ENCODE peak calls at places on chromosomes 4 and X, in nine cellular contexts. One of them, this sample, is unnamed.

GRCh38 chrX:79452879-79453278 is 85.7 kb upstream of the ITM2A start:
- DNase-seq in GM23338: no peak
- DNase-seq in ascending aorta: no peak
- DNase-seq in tibial artery: no peak
- DNase-seq in fibroblast of villous mesenchyme: no peak
- DNase-seq in astrocyte of the cerebellum: no peak
- DNase-seq in HCT116: no peak
- DNase-seq in neural progenitor cell: no peak
- DNase-seq in IMR-90: no peak
- DNase-seq in this sample: no peak

GRCh38 chrX:119067023-119067739 is 5.6 kb upstream of the CT47C1 start:
- DNase-seq in GM23338: peak
- DNase-seq in ascending aorta: no peak
- DNase-seq in tibial artery: peak
- DNase-seq in fibroblast of villous mesenchyme: peak
- DNase-seq in astrocyte of the cerebellum: peak
- DNase-seq in HCT116: peak
- DNase-seq in neural progenitor cell: peak
- DNase-seq in IMR-90: peak
- DNase-seq in this sample: peak

GRCh38 chr4:5125326-5125725 is 74.0 kb downstream of the STK32B start:
- DNase-seq in GM23338: no peak
- DNase-seq in ascending aorta: no peak
- DNase-seq in tibial artery: no peak
- DNase-seq in fibroblast of villous mesenchyme: no peak
- DNase-seq in astrocyte of the cerebellum: no peak
- DNase-seq in HCT116: no peak
- DNase-seq in neural progenitor cell: no peak
- DNase-seq in IMR-90: no peak
- DNase-seq in this sample: no peak

GRCh38 chrX:150163181-150163930 is 199.8 kb upstream of the MAMLD1 start:
- DNase-seq in GM23338: no peak
- DNase-seq in ascending aorta: no peak
- DNase-seq in tibial artery: no peak
- DNase-seq in fibroblast of villous mesenchyme: no peak
- DNase-seq in astrocyte of the cerebellum: no peak
- DNase-seq in HCT116: no peak
- DNase-seq in neural progenitor cell: no peak
- DNase-seq in IMR-90: no peak
- DNase-seq in this sample: no peak

GRCh38 chrX:118022803-118023202 is 93.8 kb downstream of the KLHL13 start:
- DNase-seq in GM23338: no peak
- DNase-seq in ascending aorta: no peak
- DNase-seq in tibial artery: no peak
- DNase-seq in fibroblast of villous mesenchyme: no peak
- DNase-seq in astrocyte of the cerebellum: no peak
- DNase-seq in HCT116: no peak
- DNase-seq in neural progenitor cell: no peak
- DNase-seq in IMR-90: no peak
- DNase-seq in this sample: no peak

GRCh38 chr4:112897548-112897947 is 151.9 kb upstream of the ANK2 start:
- DNase-seq in GM23338: peak
- DNase-seq in ascending aorta: no peak
- DNase-seq in tibial artery: no peak
- DNase-seq in fibroblast of villous mesenchyme: no peak
- DNase-seq in astrocyte of the cerebellum: no peak
- DNase-seq in HCT116: no peak
- DNase-seq in neural progenitor cell: peak
- DNase-seq in IMR-90: no peak
- DNase-seq in this sample: no peak

GRCh38 chr4:164894725-164895124 is 17.7 kb downstream of the APELA start:
- DNase-seq in GM23338: no peak
- DNase-seq in ascending aorta: no peak
- DNase-seq in tibial artery: no peak
- DNase-seq in fibroblast of villous mesenchyme: no peak
- DNase-seq in astrocyte of the cerebellum: no peak
- DNase-seq in HCT116: no peak
- DNase-seq in neural progenitor cell: no peak
- DNase-seq in IMR-90: no peak
- DNase-seq in this sample: no peak

GRCh38 chr4:98630804-98631454 is 27.5 kb downstream of the TSPAN5 start:
- DNase-seq in GM23338: peak
- DNase-seq in ascending aorta: no peak
- DNase-seq in tibial artery: no peak
- DNase-seq in fibroblast of villous mesenchyme: no peak
- DNase-seq in astrocyte of the cerebellum: no peak
- DNase-seq in HCT116: no peak
- DNase-seq in neural progenitor cell: no peak
- DNase-seq in IMR-90: peak
- DNase-seq in this sample: no peak

GRCh38 chr4:182143822-182144620 is 99.2 kb upstream of the TENM3 start:
- DNase-seq in GM23338: peak
- DNase-seq in ascending aorta: no peak
- DNase-seq in tibial artery: no peak
- DNase-seq in fibroblast of villous mesenchyme: peak
- DNase-seq in astrocyte of the cerebellum: peak
- DNase-seq in HCT116: no peak
- DNase-seq in neural progenitor cell: peak
- DNase-seq in IMR-90: peak
- DNase-seq in this sample: no peak

GRCh38 chr4:123599061-123599919 is 202.7 kb downstream of the SPRY1 start:
- DNase-seq in GM23338: no peak
- DNase-seq in ascending aorta: no peak
- DNase-seq in tibial artery: no peak
- DNase-seq in fibroblast of villous mesenchyme: peak
- DNase-seq in astrocyte of the cerebellum: no peak
- DNase-seq in HCT116: no peak
- DNase-seq in neural progenitor cell: no peak
- DNase-seq in IMR-90: peak
- DNase-seq in this sample: no peak

GRCh38 chrX:106404512-106404911 is 207.3 kb upstream of the RADX start:
- DNase-seq in GM23338: peak
- DNase-seq in ascending aorta: no peak
- DNase-seq in tibial artery: no peak
- DNase-seq in fibroblast of villous mesenchyme: no peak
- DNase-seq in astrocyte of the cerebellum: no peak
- DNase-seq in HCT116: peak
- DNase-seq in neural progenitor cell: no peak
- DNase-seq in IMR-90: no peak
- DNase-seq in this sample: no peak
- TF ChIP-seq CTCF in GM23338: peak
- TF ChIP-seq CTCF in ascending aorta: no peak
- TF ChIP-seq CTCF in tibial artery: no peak
- TF ChIP-seq CTCF in fibroblast of villous mesenchyme: peak
- TF ChIP-seq CTCF in astrocyte of the cerebellum: peak
- TF ChIP-seq CTCF in HCT116: peak
- TF ChIP-seq CTCF in neural progenitor cell: peak
- TF ChIP-seq CTCF in IMR-90: peak
- TF ChIP-seq CTCF in this sample: peak

GRCh38 chrX:46582964-46583363 is 9.4 kb downstream of the CHST7 start:
- DNase-seq in GM23338: no peak
- DNase-seq in ascending aorta: no peak
- DNase-seq in tibial artery: no peak
- DNase-seq in fibroblast of villous mesenchyme: peak
- DNase-seq in astrocyte of the cerebellum: peak
- DNase-seq in HCT116: no peak
- DNase-seq in neural progenitor cell: no peak
- DNase-seq in IMR-90: peak
- DNase-seq in this sample: peak
- H3K4me3 ChIP-seq in GM23338: no peak
- H3K4me3 ChIP-seq in ascending aorta: peak
- H3K4me3 ChIP-seq in tibial artery: no peak
- H3K4me3 ChIP-seq in fibroblast of villous mesenchyme: no peak
- H3K4me3 ChIP-seq in astrocyte of the cerebellum: no peak
- H3K4me3 ChIP-seq in HCT116: peak
- H3K4me3 ChIP-seq in neural progenitor cell: no peak
- H3K4me3 ChIP-seq in IMR-90: no peak
- H3K4me3 ChIP-seq in this sample: no peak

GRCh38 chr4:7903686-7904085 is 36.0 kb downstream of the AFAP1 start:
- DNase-seq in GM23338: no peak
- DNase-seq in ascending aorta: no peak
- DNase-seq in tibial artery: no peak
- DNase-seq in fibroblast of villous mesenchyme: no peak
- DNase-seq in astrocyte of the cerebellum: no peak
- DNase-seq in HCT116: no peak
- DNase-seq in neural progenitor cell: no peak
- DNase-seq in IMR-90: peak
- DNase-seq in this sample: no peak
- TF ChIP-seq CTCF in GM23338: no peak
- TF ChIP-seq CTCF in ascending aorta: no peak
- TF ChIP-seq CTCF in tibial artery: no peak
- TF ChIP-seq CTCF in fibroblast of villous mesenchyme: no peak
- TF ChIP-seq CTCF in astrocyte of the cerebellum: no peak
- TF ChIP-seq CTCF in HCT116: no peak
- TF ChIP-seq CTCF in neural progenitor cell: no peak
- TF ChIP-seq CTCF in IMR-90: no peak
- TF ChIP-seq CTCF in this sample: no peak

DNA sequence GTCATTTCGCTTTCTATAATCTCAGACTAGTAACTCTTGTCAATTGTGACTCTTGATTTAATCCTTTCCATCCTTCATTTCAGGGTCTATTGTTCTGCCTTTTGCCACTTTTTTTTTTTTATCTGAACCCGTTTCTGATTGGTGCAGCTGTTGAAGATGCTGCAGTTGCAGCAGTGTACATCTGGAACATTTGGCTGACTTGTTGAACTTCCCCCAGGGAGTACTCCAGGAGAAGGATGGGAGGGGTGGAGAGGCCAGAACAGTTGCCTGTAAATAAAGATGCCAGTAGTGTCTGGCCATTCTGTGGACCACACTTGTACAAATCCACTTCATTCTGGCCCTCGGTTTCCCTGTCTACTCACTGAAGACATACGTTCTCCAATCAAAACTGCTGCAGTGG is 1.0 kb upstream of the EDA start:
- DNase-seq in GM23338: no peak
- DNase-seq in ascending aorta: no peak
- DNase-seq in tibial artery: no peak
- DNase-seq in fibroblast of villous mesenchyme: no peak
- DNase-seq in astrocyte of the cerebellum: no peak
- DNase-seq in HCT116: no peak
- DNase-seq in neural progenitor cell: no peak
- DNase-seq in IMR-90: no peak
- DNase-seq in this sample: no peak
- H3K4me3 ChIP-seq in GM23338: peak
- H3K4me3 ChIP-seq in ascending aorta: peak
- H3K4me3 ChIP-seq in tibial artery: no peak
- H3K4me3 ChIP-seq in fibroblast of villous mesenchyme: no peak
- H3K4me3 ChIP-seq in astrocyte of the cerebellum: no peak
- H3K4me3 ChIP-seq in HCT116: no peak
- H3K4me3 ChIP-seq in neural progenitor cell: peak
- H3K4me3 ChIP-seq in IMR-90: no peak
- H3K4me3 ChIP-seq in this sample: no peak

GRCh38 chrX:24285082-24285481 is 28.8 kb downstream of the SUPT20HL2 start:
- DNase-seq in GM23338: no peak
- DNase-seq in ascending aorta: no peak
- DNase-seq in tibial artery: no peak
- DNase-seq in fibroblast of villous mesenchyme: peak
- DNase-seq in astrocyte of the cerebellum: no peak
- DNase-seq in HCT116: no peak
- DNase-seq in neural progenitor cell: no peak
- DNase-seq in IMR-90: no peak
- DNase-seq in this sample: no peak
- TF ChIP-seq CTCF in GM23338: peak
- TF ChIP-seq CTCF in ascending aorta: no peak
- TF ChIP-seq CTCF in tibial artery: no peak
- TF ChIP-seq CTCF in fibroblast of villous mesenchyme: no peak
- TF ChIP-seq CTCF in astrocyte of the cerebellum: no peak
- TF ChIP-seq CTCF in HCT116: no peak
- TF ChIP-seq CTCF in neural progenitor cell: no peak
- TF ChIP-seq CTCF in IMR-90: no peak
- TF ChIP-seq CTCF in this sample: no peak